ENCODE peak calls at places on chromosomes 11 and 22, in ten cellular contexts. Q is heart left ventricle; D is activated CD4-positive, alpha-beta T cell treated with anti-CD3 and anti-CD28 coated beads for 36 hours; J is HepG2; X is PC-3; F is naive thymus-derived CD8-positive, alpha-beta T cell; I is sciatic nerve; O is lung; B is right cardiac atrium; S is psoas muscle. Z is an unnamed sample.

GRCh38 chr11:15327786-15328231 is 213.1 kb downstream of the INSC start:
- ATAC-seq in Q (peak), D (no peak), J (peak), X (no peak), F (no peak), I (peak), O (no peak), B (peak), S (peak), Z (no peak)

GRCh38 chr11:47938791-47939560 is 41.4 kb upstream of the PTPRJ start:
- ATAC-seq in Q (no peak), D (no peak), J (no peak), X (no peak), F (no peak), I (no peak), O (no peak), B (no peak), S (no peak), Z (no peak)

GRCh38 chr11:103671143-103671651 is 365.2 kb upstream of the DDI1 start:
- ATAC-seq in Q (no peak), D (no peak), J (no peak), X (no peak), F (no peak), I (no peak), O (no peak), B (no peak), S (no peak), Z (no peak)

GRCh38 chr11:36453678-36454077 is 56.4 kb downstream of the TRAF6 start:
- ATAC-seq in Q (no peak), D (peak), J (no peak), X (peak), F (no peak), I (no peak), O (no peak), B (no peak), S (no peak), Z (peak)

GRCh38 chr22:24467340-24467739 is 27.8 kb upstream of the UPB1 start:
- ATAC-seq in Q (no peak), D (no peak), J (no peak), X (no peak), F (no peak), I (no peak), O (no peak), B (no peak), S (no peak), Z (no peak)

GRCh38 chr11:111359223-111360149 is 19.6 kb downstream of the POU2AF1 start:
- ATAC-seq in Q (no peak), D (peak), J (peak), X (no peak), F (no peak), I (no peak), O (no peak), B (no peak), S (no peak), Z (peak)

GRCh38 chr11:74615988-74616387 is 23.6 kb downstream of the POLD3 start:
- ATAC-seq in Q (no peak), D (no peak), J (no peak), X (no peak), F (no peak), I (no peak), O (no peak), B (no peak), S (no peak), Z (no peak)

GRCh38 chr22:38766076-38766777 is 10.4 kb upstream of the SUN2 start:
- ATAC-seq in Q (peak), D (peak), J (peak), X (peak), F (peak), I (peak), O (peak), B (peak), S (peak), Z (peak)

GRCh38 chr11:41720761-41721160 is 261.3 kb upstream of the LRRC4C start:
- ATAC-seq in Q (no peak), D (no peak), J (no peak), X (no peak), F (no peak), I (no peak), O (no peak), B (no peak), S (no peak), Z (no peak)

GRCh38 chr11:128854801-128855200 is 12.3 kb downstream of the KCNJ1 start:
- ATAC-seq in Q (no peak), D (no peak), J (no peak), X (no peak), F (no peak), I (no peak), O (no peak), B (no peak), S (no peak), Z (no peak)

GRCh38 chr11:13337986-13338436 is 60.4 kb downstream of the BMAL1 start:
- ATAC-seq in Q (no peak), D (peak), J (no peak), X (no peak), F (no peak), I (peak), O (no peak), B (no peak), S (no peak), Z (peak)

GRCh38 chr11:63560506-63561179 is 2.5 kb downstream of the PLAAT2 start:
- ATAC-seq in Q (peak), D (no peak), J (no peak), X (peak), F (peak), I (peak), O (peak), B (peak), S (no peak), Z (no peak)

GRCh38 chr22:19524170-19525115 is at the start of gene CLDN5:
- ATAC-seq in Q (peak), D (peak), J (no peak), X (no peak), F (peak), I (peak), O (peak), B (peak), S (peak), Z (no peak)

GRCh38 chr11:120853435-120853834 is 170.5 kb upstream of the TBCEL start:
- ATAC-seq in Q (no peak), D (no peak), J (no peak), X (no peak), F (no peak), I (no peak), O (no peak), B (no peak), S (no peak), Z (no peak)

GRCh38 chr11:110090466-110091026 is 2.6 kb upstream of the ZC3H12C start:
- ATAC-seq in Q (no peak), D (peak), J (no peak), X (no peak), F (no peak), I (no peak), O (no peak), B (no peak), S (no peak), Z (peak)

GRCh38 chr22:25051983-25052710 is 99.6 kb downstream of the KIAA1671 start:
- ATAC-seq in Q (peak), D (no peak), J (peak), X (peak), F (no peak), I (no peak), O (no peak), B (peak), S (no peak), Z (no peak)

GRCh38 chr22:22075382-22076163 is 93.0 kb upstream of the TOP3B start:
- ATAC-seq in Q (no peak), D (no peak), J (peak), X (no peak), F (no peak), I (no peak), O (no peak), B (no peak), S (no peak), Z (no peak)

GRCh38 chr22:36197065-36197440 is 4.6 kb downstream of the APOL4 start:
- ATAC-seq in Q (peak), D (no peak), J (no peak), X (no peak), F (peak), I (peak), O (peak), B (peak), S (no peak), Z (peak)

GRCh38 chr11:86592047-86592564 is 80.3 kb downstream of the ME3 start:
- ATAC-seq in Q (no peak), D (no peak), J (no peak), X (no peak), F (no peak), I (no peak), O (peak), B (no peak), S (no peak), Z (no peak)

GRCh38 chr11:122663764-122664163 is 8.2 kb downstream of the UBASH3B start:
- ATAC-seq in Q (no peak), D (no peak), J (no peak), X (no peak), F (no peak), I (no peak), O (no peak), B (no peak), S (no peak), Z (no peak)

GRCh38 chr11:8717876-8718753 is 35.5 kb downstream of the RPL27A start:
- ATAC-seq in Q (peak), D (no peak), J (peak), X (peak), F (no peak), I (peak), O (peak), B (peak), S (peak), Z (no peak)

GRCh38 chr22:29476116-29476515 is 3.9 kb upstream of the NEFH start:
- ATAC-seq in Q (no peak), D (no peak), J (no peak), X (no peak), F (no peak), I (no peak), O (no peak), B (no peak), S (no peak), Z (no peak)

GRCh38 chr11:10844364-10844763 is 13.5 kb downstream of the ZBED5 start:
- ATAC-seq in Q (no peak), D (no peak), J (no peak), X (no peak), F (no peak), I (no peak), O (no peak), B (no peak), S (no peak), Z (no peak)

GRCh38 chr11:111793863-111794262 is 27.7 kb upstream of the PPP2R1B start:
- ATAC-seq in Q (peak), D (no peak), J (no peak), X (peak), F (no peak), I (peak), O (no peak), B (no peak), S (peak), Z (no peak)

GRCh38 chr11:76598426-76598839 is 72.1 kb downstream of the LRRC32 start:
- ATAC-seq in Q (peak), D (peak), J (peak), X (peak), F (no peak), I (peak), O (no peak), B (peak), S (peak), Z (peak)

GRCh38 chr11:78325274-78325781 is 92.3 kb downstream of the GAB2 start:
- ATAC-seq in Q (no peak), D (peak), J (no peak), X (no peak), F (peak), I (no peak), O (no peak), B (no peak), S (no peak), Z (peak)

GRCh38 chr22:38040953-38041759 is 16.0 kb upstream of the PICK1 start:
- ATAC-seq in Q (no peak), D (no peak), J (peak), X (no peak), F (no peak), I (no peak), O (no peak), B (no peak), S (no peak), Z (no peak)

GRCh38 chr11:43736502-43737193 is 56.1 kb downstream of the HSD17B12 start:
- ATAC-seq in Q (peak), D (no peak), J (no peak), X (peak), F (no peak), I (peak), O (no peak), B (peak), S (peak), Z (no peak)

GRCh38 chr22:23109079-23109347 is 32.8 kb downstream of the RSPH14 start:
- ATAC-seq in Q (no peak), D (no peak), J (no peak), X (no peak), F (no peak), I (no peak), O (no peak), B (no peak), S (no peak), Z (no peak)

Z was measured in activated T-helper 17 cell treated with anti-CD3 and anti-CD28 coated beads, Interleukin-2, amount 50 U/mL, for 72 hours.